ENCODE peak calls at places on chromosomes 13 and 19, in seven cellular contexts. D is tibial nerve; G is ovary; O is pancreas; I is memory B cell; B is NCI-H748 treated with DMSO at 0.1 percent for 48 hours; Q is stimulated activated naive CD4-positive, alpha-beta T cell treated with Interleukin-2 at 50 U/mL for 16 hours. Y is an unnamed sample.

GRCh38 chr19:35095667-35096368 is 19.8 kb upstream of the FXYD3 start:
- DNase-seq in D (no peak), G (no peak), O (no peak), I (no peak), B (no peak), Q (no peak), Y (no peak)

GRCh38 chr13:48545608-48546007 is 12.7 kb upstream of the RCBTB2 start:
- DNase-seq in D (no peak), G (no peak), O (no peak), I (no peak), B (no peak), Q (no peak), Y (no peak)

GRCh38 chr19:29576043-29576442 is 30.0 kb upstream of the POP4 start:
- DNase-seq in D (no peak), G (no peak), O (no peak), I (no peak), B (no peak), Q (no peak), Y (no peak)

GRCh38 chr13:114101325-114101821 is 31.1 kb downstream of the RASA3 start:
- DNase-seq in D (no peak), G (peak), O (peak), I (no peak), B (no peak), Q (no peak), Y (no peak)

GRCh38 chr13:65914707-65915106 is 1315.4 kb downstream of the PCDH9 start:
- DNase-seq in D (no peak), G (no peak), O (no peak), I (no peak), B (no peak), Q (no peak), Y (peak)

GRCh38 chr13:93248627-93249047 is 22.0 kb downstream of the GPC6 start:
- DNase-seq in D (no peak), G (no peak), O (peak), I (no peak), B (peak), Q (no peak), Y (no peak)

GRCh38 chr13:113762075-113762474 is 3.0 kb downstream of the TMEM255B start:
- DNase-seq in D (no peak), G (no peak), O (no peak), I (no peak), B (no peak), Q (no peak), Y (no peak)

GRCh38 chr19:1001538-1002166 is 1.4 kb downstream of the GRIN3B start:
- DNase-seq in D (no peak), G (peak), O (peak), I (peak), B (no peak), Q (peak), Y (no peak)

GRCh38 chr13:82827704-82828103 is 1054.6 kb downstream of the SLITRK1 start:
- DNase-seq in D (no peak), G (no peak), O (no peak), I (no peak), B (no peak), Q (no peak), Y (no peak)

GRCh38 chr13:83423361-83423760 is 458.9 kb downstream of the SLITRK1 start:
- DNase-seq in D (no peak), G (no peak), O (no peak), I (no peak), B (no peak), Q (no peak), Y (no peak)

GRCh38 chr19:29806098-29806866 is 5.5 kb upstream of the CCNE1 start:
- DNase-seq in D (no peak), G (no peak), O (no peak), I (no peak), B (no peak), Q (no peak), Y (peak)

GRCh38 chr13:31846984-31847752 is 107.8 kb downstream of the RXFP2 start:
- DNase-seq in D (no peak), G (peak), O (no peak), I (no peak), B (peak), Q (peak), Y (no peak)

GRCh38 chr13:43686557-43686956 is 100.2 kb downstream of the ENOX1 start:
- DNase-seq in D (no peak), G (no peak), O (peak), I (no peak), B (no peak), Q (no peak), Y (peak)

GRCh38 chr13:75258159-75258782 is 223.7 kb downstream of the TBC1D4 start:
- DNase-seq in D (no peak), G (no peak), O (no peak), I (no peak), B (peak), Q (no peak), Y (peak)

GRCh38 chr13:51626749-51627148 is 42.5 kb downstream of the WDFY2 start:
- DNase-seq in D (no peak), G (no peak), O (peak), I (no peak), B (no peak), Q (no peak), Y (no peak)

GRCh38 chr19:49212302-49212701 is 54.7 kb downstream of the TRPM4 start:
- DNase-seq in D (no peak), G (no peak), O (no peak), I (no peak), B (no peak), Q (no peak), Y (no peak)

GRCh38 chr13:101026736-101027398 is 352.3 kb upstream of the TMTC4 start:
- DNase-seq in D (no peak), G (no peak), O (no peak), I (no peak), B (no peak), Q (no peak), Y (no peak)

GRCh38 chr13:108769213-108770070 is 140.0 kb downstream of the MYO16 start:
- DNase-seq in D (no peak), G (no peak), O (no peak), I (no peak), B (no peak), Q (no peak), Y (no peak)